ENCODE peak calls at places on chromosome 2, in four cellular contexts. One of them, this sample, is unnamed.

GRCh38 chr2:114548151-114548550 is 105.7 kb downstream of the DPP10 start:
- DNase-seq in WTC11: no peak
- DNase-seq in HepG2: no peak
- DNase-seq in K562: no peak
- DNase-seq in this sample: no peak

GRCh38 chr2:39881494-39881893 is 102.4 kb upstream of the THUMPD2 start:
- DNase-seq in WTC11: no peak
- DNase-seq in HepG2: no peak
- DNase-seq in K562: no peak
- DNase-seq in this sample: no peak

GRCh38 chr2:41394541-41394940 is 653.3 kb upstream of the PKDCC start:
- DNase-seq in WTC11: no peak
- DNase-seq in HepG2: no peak
- DNase-seq in K562: no peak
- DNase-seq in this sample: no peak

GRCh38 chr2:137566387-137566786 is 397.9 kb upstream of the HNMT start:
- DNase-seq in WTC11: no peak
- DNase-seq in HepG2: no peak
- DNase-seq in K562: no peak
- DNase-seq in this sample: no peak

GRCh38 chr2:98769784-98770183 is 38.9 kb upstream of the MGAT4A start:
- DNase-seq in WTC11: no peak
- DNase-seq in HepG2: peak
- DNase-seq in K562: no peak
- DNase-seq in this sample: no peak

GRCh38 chr2:47230418-47230817 is 75.3 kb upstream of the STPG4 start:
- DNase-seq in WTC11: no peak
- DNase-seq in HepG2: no peak
- DNase-seq in K562: no peak
- DNase-seq in this sample: no peak

GRCh38 chr2:28716265-28716865 is 35.3 kb upstream of the PPP1CB start:
- DNase-seq in WTC11: no peak
- DNase-seq in HepG2: peak
- DNase-seq in K562: peak
- DNase-seq in this sample: peak

GRCh38 chr2:80231421-80231820 is 73.1 kb downstream of the LRRTM1 start:
- DNase-seq in WTC11: no peak
- DNase-seq in HepG2: no peak
- DNase-seq in K562: no peak
- DNase-seq in this sample: no peak

GRCh38 chr2:35787302-35788031 is 568.1 kb upstream of the CRIM1 start:
- DNase-seq in WTC11: no peak
- DNase-seq in HepG2: no peak
- DNase-seq in K562: no peak
- DNase-seq in this sample: no peak

GRCh38 chr2:45458909-45459563 is 152.0 kb downstream of the SRBD1 start:
- DNase-seq in WTC11: no peak
- DNase-seq in HepG2: peak
- DNase-seq in K562: peak
- DNase-seq in this sample: no peak

GRCh38 chr2:216691210-216691741 is 4.1 kb downstream of the IGFBP5 start:
- DNase-seq in WTC11: peak
- DNase-seq in HepG2: no peak
- DNase-seq in K562: peak
- DNase-seq in this sample: peak

GRCh38 chr2:127118038-127118437 is 11.1 kb upstream of the BIN1 start:
- DNase-seq in WTC11: no peak
- DNase-seq in HepG2: no peak
- DNase-seq in K562: no peak
- DNase-seq in this sample: no peak

GRCh38 chr2:54772531-54772930 is 49.1 kb downstream of the EML6 start:
- DNase-seq in WTC11: no peak
- DNase-seq in HepG2: no peak
- DNase-seq in K562: no peak
- DNase-seq in this sample: no peak

GRCh38 chr2:226657340-226658053 is 142.1 kb downstream of the IRS1 start:
- DNase-seq in WTC11: no peak
- DNase-seq in HepG2: peak
- DNase-seq in K562: no peak
- DNase-seq in this sample: no peak

GRCh38 chr2:61995515-61995914 is 90.0 kb downstream of the COMMD1 start:
- DNase-seq in WTC11: no peak
- DNase-seq in HepG2: no peak
- DNase-seq in K562: peak
- DNase-seq in this sample: no peak

GRCh38 chr2:233892793-233893192 is 24.4 kb upstream of the TRPM8 start:
- DNase-seq in WTC11: no peak
- DNase-seq in HepG2: peak
- DNase-seq in K562: no peak
- DNase-seq in this sample: no peak

GRCh38 chr2:11713815-11714214 is 32.6 kb upstream of the LPIN1 start:
- DNase-seq in WTC11: no peak
- DNase-seq in HepG2: no peak
- DNase-seq in K562: peak
- DNase-seq in this sample: no peak

GRCh38 chr2:165857881-165858280 is 63.8 kb upstream of the GALNT3 start:
- DNase-seq in WTC11: no peak
- DNase-seq in HepG2: no peak
- DNase-seq in K562: no peak
- DNase-seq in this sample: no peak

GRCh38 chr2:159545080-159545479 is 71.3 kb downstream of the BAZ2B start:
- DNase-seq in WTC11: no peak
- DNase-seq in HepG2: no peak
- DNase-seq in K562: no peak
- DNase-seq in this sample: no peak

GRCh38 chr2:203582468-203582867 is 47.4 kb upstream of the RAPH1 start:
- DNase-seq in WTC11: no peak
- DNase-seq in HepG2: no peak
- DNase-seq in K562: no peak
- DNase-seq in this sample: no peak

GRCh38 chr2:79860233-79861058 is 347.6 kb downstream of the CTNNA2 start:
- DNase-seq in WTC11: no peak
- DNase-seq in HepG2: peak
- DNase-seq in K562: peak
- DNase-seq in this sample: peak

GRCh38 chr2:108219688-108220087 is 20.1 kb upstream of the SULT1C3 start:
- DNase-seq in WTC11: no peak
- DNase-seq in HepG2: no peak
- DNase-seq in K562: no peak
- DNase-seq in this sample: no peak

GRCh38 chr2:54336136-54336976 is 80.3 kb upstream of the TSPYL6 start:
- DNase-seq in WTC11: no peak
- DNase-seq in HepG2: no peak
- DNase-seq in K562: no peak
- DNase-seq in this sample: no peak

GRCh38 chr2:173076557-173077345 is 1.1 kb downstream of the MAP3K20 start:
- DNase-seq in WTC11: peak
- DNase-seq in HepG2: no peak
- DNase-seq in K562: peak
- DNase-seq in this sample: peak

GRCh38 chr2:33354981-33355380 is 121.5 kb upstream of the RASGRP3 start:
- DNase-seq in WTC11: no peak
- DNase-seq in HepG2: no peak
- DNase-seq in K562: no peak
- DNase-seq in this sample: no peak

GRCh38 chr2:239311132-239312040 is 89.4 kb downstream of the HDAC4 start:
- DNase-seq in WTC11: no peak
- DNase-seq in HepG2: no peak
- DNase-seq in K562: no peak
- DNase-seq in this sample: no peak

GRCh38 chr2:129761569-129762021 is 217.9 kb upstream of the RAB6C start:
- DNase-seq in WTC11: no peak
- DNase-seq in HepG2: no peak
- DNase-seq in K562: no peak
- DNase-seq in this sample: no peak

DNA sequence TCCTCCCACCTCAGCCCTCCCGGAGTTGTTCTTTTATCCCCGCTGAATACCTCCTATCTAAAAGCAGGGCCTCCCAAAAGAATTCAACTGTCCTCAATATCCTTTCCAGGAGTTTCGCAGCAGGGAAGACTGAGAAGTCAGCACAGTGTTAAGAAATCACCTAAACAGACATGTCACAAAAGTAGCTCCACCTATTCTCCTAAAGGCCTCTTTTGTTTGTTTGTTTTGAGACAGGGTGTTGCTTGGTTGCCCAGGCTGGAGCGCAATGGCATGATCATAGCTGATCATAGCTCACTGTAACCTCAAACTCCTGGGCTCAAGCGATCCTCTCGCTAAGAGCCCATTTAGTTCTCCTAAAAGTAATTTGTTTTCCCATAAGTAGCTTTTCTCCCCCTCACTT is 53.8 kb downstream of the TEX44 start:
- DNase-seq in WTC11: no peak
- DNase-seq in HepG2: no peak
- DNase-seq in K562: no peak
- DNase-seq in this sample: no peak
- TF ChIP-seq ELF4 in WTC11: no peak
- TF ChIP-seq ELF4 in HepG2: no peak
- TF ChIP-seq ELF4 in K562: no peak
- TF ChIP-seq ELF4 in this sample: no peak

DNA sequence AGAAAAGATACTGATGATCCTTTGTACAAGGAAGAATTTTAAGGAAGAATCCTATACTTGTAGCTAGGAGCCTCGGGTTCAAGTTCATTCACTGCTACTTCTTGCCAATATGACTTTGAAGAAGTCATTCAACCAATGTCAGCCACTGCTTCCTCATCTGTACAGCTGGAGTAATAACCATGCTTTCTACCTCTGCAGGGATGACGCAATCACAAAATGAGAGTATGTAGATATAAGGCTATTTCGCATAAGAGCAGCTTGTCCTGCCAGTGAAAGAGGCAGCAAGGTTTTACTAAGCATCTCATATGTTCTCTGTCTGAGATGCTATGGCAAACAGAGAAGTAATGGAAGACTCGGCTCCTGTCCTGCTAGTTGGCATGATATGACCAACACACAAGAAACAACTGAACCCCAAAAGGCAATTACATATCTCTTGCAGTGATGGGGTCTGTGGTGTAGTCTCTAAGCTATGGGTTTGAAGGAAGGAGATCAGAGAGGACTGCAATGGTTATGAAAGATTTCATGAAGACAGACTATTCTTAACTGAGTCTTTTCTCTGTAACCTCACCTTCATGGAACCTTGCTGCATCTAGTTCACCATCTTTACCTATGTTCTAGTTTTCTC is 9.2 kb downstream of the AAK1 start:
- DNase-seq in WTC11: no peak
- DNase-seq in HepG2: no peak
- DNase-seq in K562: peak
- DNase-seq in this sample: no peak
- TF ChIP-seq ELF4 in WTC11: no peak
- TF ChIP-seq ELF4 in HepG2: no peak
- TF ChIP-seq ELF4 in K562: no peak
- TF ChIP-seq ELF4 in this sample: no peak

GRCh38 chr2:217804786-217805678 is 197.8 kb downstream of the TNS1 start:
- DNase-seq in WTC11: no peak
- DNase-seq in HepG2: no peak
- DNase-seq in K562: no peak
- DNase-seq in this sample: no peak
- TF ChIP-seq ELF4 in WTC11: no peak
- TF ChIP-seq ELF4 in HepG2: no peak
- TF ChIP-seq ELF4 in K562: no peak
- TF ChIP-seq ELF4 in this sample: no peak

GRCh38 chr2:8986327-8986976 is 17.0 kb downstream of the MBOAT2 start:
- DNase-seq in WTC11: peak
- DNase-seq in HepG2: peak
- DNase-seq in K562: peak
- DNase-seq in this sample: no peak

GRCh38 chr2:8987413-8987812 is 16.1 kb downstream of the MBOAT2 start:
- DNase-seq in WTC11: no peak
- DNase-seq in HepG2: no peak
- DNase-seq in K562: no peak
- DNase-seq in this sample: no peak

GRCh38 chr2:8984855-8985254 is 18.6 kb downstream of the MBOAT2 start:
- DNase-seq in WTC11: no peak
- DNase-seq in HepG2: no peak
- DNase-seq in K562: peak
- DNase-seq in this sample: no peak

GRCh38 chr2:8984152-8984551 is 19.3 kb downstream of the MBOAT2 start:
- DNase-seq in WTC11: no peak
- DNase-seq in HepG2: no peak
- DNase-seq in K562: peak
- DNase-seq in this sample: no peak

GRCh38 chr2:8985561-8986326 is 17.7 kb downstream of the MBOAT2 start:
- DNase-seq in WTC11: no peak
- DNase-seq in HepG2: no peak
- DNase-seq in K562: peak
- DNase-seq in this sample: no peak
- TF ChIP-seq ELF4 in WTC11: no peak
- TF ChIP-seq ELF4 in HepG2: no peak
- TF ChIP-seq ELF4 in K562: no peak
- TF ChIP-seq ELF4 in this sample: no peak

DNA sequence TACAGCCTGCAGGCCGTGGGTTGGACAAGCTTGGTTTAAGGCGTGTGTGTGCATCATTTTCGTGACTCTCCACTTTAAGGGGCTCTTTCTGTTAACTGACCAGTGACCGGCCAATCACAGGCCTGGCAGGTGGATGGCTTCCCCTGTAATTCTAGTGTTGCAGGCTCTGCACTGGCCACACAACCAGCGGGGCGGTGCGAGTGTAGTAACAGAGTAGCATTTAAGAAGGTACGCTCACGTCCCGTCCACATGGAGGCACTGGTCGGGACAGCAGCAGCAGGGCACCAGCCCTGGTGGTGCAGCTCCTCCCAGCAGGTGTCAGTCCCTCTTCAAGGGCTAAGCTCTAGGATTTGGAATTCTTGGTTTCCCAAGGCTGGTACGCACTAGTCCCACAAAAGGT is 8.0 kb upstream of the ANO7 start:
- DNase-seq in WTC11: peak
- DNase-seq in HepG2: no peak
- DNase-seq in K562: no peak
- DNase-seq in this sample: no peak
- TF ChIP-seq ELF4 in WTC11: no peak
- TF ChIP-seq ELF4 in HepG2: no peak
- TF ChIP-seq ELF4 in K562: no peak
- TF ChIP-seq ELF4 in this sample: no peak

GRCh38 chr2:60882971-60883753 is 1.8 kb downstream of the REL start:
- DNase-seq in WTC11: no peak
- DNase-seq in HepG2: no peak
- DNase-seq in K562: peak
- DNase-seq in this sample: no peak
- TF ChIP-seq ELF4 in WTC11: no peak
- TF ChIP-seq ELF4 in HepG2: no peak
- TF ChIP-seq ELF4 in K562: no peak
- TF ChIP-seq ELF4 in this sample: no peak

GRCh38 chr2:151241224-151241623 is 20.4 kb downstream of the RBM43 start:
- DNase-seq in WTC11: no peak
- DNase-seq in HepG2: no peak
- DNase-seq in K562: no peak
- DNase-seq in this sample: no peak
- TF ChIP-seq ELF4 in WTC11: no peak
- TF ChIP-seq ELF4 in HepG2: no peak
- TF ChIP-seq ELF4 in K562: no peak
- TF ChIP-seq ELF4 in this sample: no peak

DNA sequence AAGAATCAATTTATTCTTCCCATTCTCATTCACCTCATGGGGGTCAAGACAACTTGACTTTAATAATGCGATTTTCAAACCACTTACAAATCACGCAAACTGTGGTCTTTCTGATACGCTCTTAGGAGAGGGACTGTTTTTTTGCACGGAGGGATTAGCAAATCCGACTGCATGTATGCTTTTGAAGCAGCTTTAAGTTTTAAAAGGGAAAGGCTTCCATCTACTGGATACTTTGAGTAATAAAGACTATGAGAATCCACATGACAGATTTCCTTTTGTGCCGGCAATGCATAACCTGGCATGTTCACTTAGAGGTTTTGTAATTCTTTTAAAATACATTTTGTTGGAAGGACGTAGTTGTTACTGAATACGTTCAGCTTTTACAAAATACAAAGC is 322.9 kb upstream of the KCNJ3 start:
- DNase-seq in WTC11: no peak
- DNase-seq in HepG2: peak
- DNase-seq in K562: no peak
- DNase-seq in this sample: peak
- TF ChIP-seq ELF4 in WTC11: no peak
- TF ChIP-seq ELF4 in HepG2: no peak
- TF ChIP-seq ELF4 in K562: no peak
- TF ChIP-seq ELF4 in this sample: no peak

This sample was measured in HEK293T.